ENCODE peak calls at places on chromosomes 1 and 21, in six cellular contexts. C is cardiac muscle cell, J is RPMI8226, S is HT-29, W is uterus, G is choroid plexus epithelial cell. F is an unnamed sample.

GRCh38 chr1:157862114-157863070 is 20.8 kb upstream of the CD5L start:
- DNase-seq in J (peak; percentile 18), G (no peak), C (no peak), W (no peak), S (no peak), F (no peak)

GRCh38 chr21:32135401-32136363 is 143.2 kb downstream of the MIS18A start:
- DNase-seq in C (no peak), S (no peak), J (no peak), G (no peak), W (no peak), F (no peak)

GRCh38 chr21:34795152-34796141 is 126.7 kb downstream of the CLIC6 start:
- DNase-seq in J (no peak), W (no peak), S (peak; percentile 57), G (peak; percentile 71), C (no peak), F (no peak)

GRCh38 chr21:38256599-38257302 is at the start of gene KCNJ15:
- DNase-seq in J (no peak), C (no peak), W (no peak), G (no peak), S (no peak), F (no peak)

GRCh38 chr1:25621876-25622275 is 5.3 kb downstream of the MAN1C1 start:
- DNase-seq in W (no peak), C (no peak), G (no peak), S (no peak), J (no peak), F (no peak)

GRCh38 chr1:14939527-14940284 is 213.8 kb upstream of the TMEM51 start:
- DNase-seq in G (peak; percentile 81), J (no peak), S (no peak), W (no peak), C (no peak), F (no peak)

GRCh38 chr1:116273042-116273783 is 99.8 kb upstream of the ATP1A1 start:
- DNase-seq in J (no peak), C (peak; percentile 27), G (no peak), S (no peak), W (no peak), F (no peak)

GRCh38 chr1:47791879-47792608 is 205.1 kb downstream of the TRABD2B start:
- DNase-seq in C (no peak), J (no peak), G (no peak), W (no peak), S (no peak), F (no peak)

GRCh38 chr1:228976316-228976715 is 241.0 kb downstream of the RHOU start:
- DNase-seq in W (no peak), S (no peak), C (no peak), G (no peak), J (no peak), F (no peak)

F was measured in GM18507.